ENCODE peak calls at places on chromosomes 3 and 15, in six cellular contexts. Y is HepG2, X is RWPE1, F is breast epithelium, T is lower lobe of right lung, M is stomach. U is an unnamed sample.

GRCh38 chr15:78565951-78566774 is 843 bp downstream of the CHRNA5 start:
- DNase-seq in Y (peak; percentile 24), X (peak; percentile 49), F (no peak), T (no peak), M (no peak), U (no peak)

GRCh38 chr15:65923264-65923663 is 54.0 kb downstream of the RAB11A start:
- DNase-seq in Y (no peak), X (no peak), F (no peak), T (no peak), M (no peak), U (no peak)

GRCh38 chr3:140219923-140220452 is 285.0 kb downstream of the CLSTN2 start:
- DNase-seq in Y (no peak), X (no peak), F (no peak), T (no peak), M (no peak), U (no peak)

GRCh38 chr3:184337315-184337714 is at the start of gene FAM131A:
- DNase-seq in Y (no peak), X (no peak), F (no peak), T (no peak), M (no peak), U (peak; percentile 86)

GRCh38 chr15:86231864-86232801 is 152.5 kb downstream of the AGBL1 start:
- DNase-seq in Y (peak; percentile 12), X (peak; percentile 57), F (no peak), T (no peak), M (no peak), U (peak; percentile 42)

GRCh38 chr3:11238057-11238456 is 34.1 kb upstream of the ATG7 start:
- DNase-seq in Y (no peak), X (peak; percentile 54), F (no peak), T (no peak), M (no peak), U (no peak)

GRCh38 chr3:87855626-87856025 is 203.2 kb downstream of the CGGBP1 start:
- DNase-seq in Y (no peak), X (no peak), F (no peak), T (no peak), M (no peak), U (no peak)

GRCh38 chr3:8574670-8575322 is 69.8 kb downstream of the SSUH2 start:
- DNase-seq in Y (no peak), X (no peak), F (no peak), T (no peak), M (no peak), U (no peak)

GRCh38 chr3:56858331-56858730 is 56.6 kb upstream of the ARHGEF3 start:
- DNase-seq in Y (peak; percentile 25), X (no peak), F (no peak), T (no peak), M (no peak), U (no peak)

GRCh38 chr3:15781637-15782402 is 16.0 kb downstream of the ANKRD28 start:
- DNase-seq in Y (no peak), X (no peak), F (no peak), T (no peak), M (no peak), U (no peak)

DNA sequence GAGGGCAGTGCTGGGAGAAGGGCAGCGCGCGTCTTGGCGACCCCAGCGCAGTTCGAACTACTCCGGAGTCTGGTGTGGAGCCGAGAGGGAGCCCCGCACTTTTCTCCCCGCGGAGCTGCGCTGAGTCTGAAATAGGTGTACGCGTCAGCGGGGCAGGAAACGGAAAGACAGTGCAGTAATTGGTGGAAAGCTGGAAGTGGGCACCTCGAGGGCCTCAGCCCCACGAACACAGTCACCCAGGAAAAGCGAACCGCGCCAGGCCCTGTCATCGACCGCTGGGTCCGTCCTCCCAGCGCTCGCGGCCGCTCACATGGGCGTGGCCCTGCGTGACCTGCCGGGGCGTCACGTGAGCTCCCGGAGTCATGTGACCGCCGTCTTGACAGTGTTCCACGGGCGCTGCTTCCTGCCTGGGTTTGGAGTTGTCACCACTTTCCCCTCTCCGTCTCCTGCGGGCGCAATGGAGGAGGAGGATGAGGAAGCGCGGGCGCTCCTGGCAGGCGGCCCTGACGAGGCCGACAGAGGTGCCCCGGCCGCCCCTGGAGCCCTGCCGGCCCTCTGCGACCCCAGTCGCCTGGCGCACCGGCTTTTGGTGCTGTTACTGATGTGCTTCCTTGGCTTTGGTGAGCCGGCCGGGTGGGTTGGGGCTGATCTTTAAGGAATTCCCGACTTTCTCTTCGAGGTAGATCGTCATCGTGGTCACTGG is at the start of gene MFSD1:
- DNase-seq in Y (peak; percentile 80), X (peak; percentile 91), F (peak; percentile 92), T (peak; percentile 99), M (peak; percentile 95), U (peak; percentile 96)
- TF ChIP-seq CTCF in Y (no peak), X (no peak), F (no peak), T (no peak), M (no peak), U (peak; percentile 30)

DNA sequence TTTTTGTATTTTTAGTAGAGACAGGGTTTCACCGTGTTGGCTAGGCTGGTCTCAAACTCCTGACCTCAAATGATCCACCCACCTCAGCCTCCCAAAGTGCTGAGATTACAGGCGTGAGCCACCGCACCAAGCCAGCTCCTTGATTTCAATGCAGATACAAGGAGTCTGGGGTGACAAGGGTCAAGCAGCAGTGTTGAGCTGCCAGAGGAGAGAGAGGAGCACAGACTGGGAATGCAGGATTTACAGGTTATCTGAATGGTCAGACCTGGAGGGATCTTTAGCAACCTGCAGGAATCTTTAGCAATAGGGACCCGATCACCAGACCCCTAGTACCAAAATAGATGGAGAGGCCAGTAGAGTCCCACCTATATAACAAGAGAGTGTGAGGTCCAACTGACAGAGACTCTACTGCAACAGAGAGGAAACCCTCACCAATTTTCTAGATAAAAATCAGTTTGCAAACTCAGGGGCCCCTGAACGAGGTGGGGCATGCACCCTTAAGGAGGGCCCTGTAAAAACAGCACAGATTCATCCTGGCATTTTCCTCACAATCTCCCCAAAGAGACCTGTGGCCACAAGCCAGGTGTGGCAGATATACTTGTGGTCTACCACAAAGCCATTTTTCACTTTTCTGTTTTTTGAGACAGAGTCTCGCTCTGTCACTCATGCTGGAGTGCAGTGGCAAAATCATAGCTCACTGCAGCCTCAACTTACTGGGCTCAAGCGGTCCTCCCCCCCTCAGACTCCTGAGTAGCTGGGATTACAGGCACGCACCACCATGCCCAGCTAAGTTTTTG is 10.7 kb upstream of the SHISA5 start:
- DNase-seq in Y (no peak), X (no peak), F (no peak), T (peak; percentile 6), M (no peak), U (no peak)
- H3K27ac ChIP-seq in Y (no peak overlapping the region), X (no peak overlapping the region), F (no peak overlapping the region), T (no peak overlapping the region), M (no peak overlapping the region), U (no peak overlapping the region)

GRCh38 chr3:6250167-6250566 is 610.7 kb upstream of the GRM7 start:
- DNase-seq in Y (no peak), X (no peak), F (no peak), T (no peak), M (no peak), U (no peak)

GRCh38 chr3:6260551-6261191 is 600.2 kb upstream of the GRM7 start:
- DNase-seq in Y (no peak), X (no peak), F (no peak), T (no peak), M (no peak), U (no peak)

GRCh38 chr3:6251612-6252011 is 609.3 kb upstream of the GRM7 start:
- DNase-seq in Y (no peak), X (no peak), F (no peak), T (no peak), M (no peak), U (no peak)

GRCh38 chr3:6254490-6254889 is 606.4 kb upstream of the GRM7 start:
- DNase-seq in Y (no peak), X (no peak), F (no peak), T (no peak), M (no peak), U (no peak)

GRCh38 chr3:6255229-6255628 is 605.7 kb upstream of the GRM7 start:
- DNase-seq in Y (no peak), X (no peak), F (no peak), T (no peak), M (no peak), U (no peak)
- TF ChIP-seq CTCF in Y (no peak), X (no peak), F (no peak), T (no peak), M (no peak), U (no peak)

GRCh38 chr3:149599236-149599635 is 58.6 kb downstream of the WWTR1 start:
- DNase-seq in Y (peak; percentile 87), X (no peak), F (no peak), T (no peak), M (no peak), U (no peak)

GRCh38 chr3:149604125-149604851 is 53.5 kb downstream of the WWTR1 start:
- DNase-seq in Y (no peak), X (no peak), F (no peak), T (no peak), M (no peak), U (no peak)

GRCh38 chr3:149600619-149601018 is 57.2 kb downstream of the WWTR1 start:
- DNase-seq in Y (no peak), X (no peak), F (no peak), T (no peak), M (peak; percentile 46), U (no peak)

GRCh38 chr3:149605902-149606301 is 51.9 kb downstream of the WWTR1 start:
- DNase-seq in Y (no peak), X (no peak), F (no peak), T (no peak), M (no peak), U (no peak)

GRCh38 chr3:149603126-149604074 is 54.4 kb downstream of the WWTR1 start:
- DNase-seq in Y (no peak), X (peak; percentile 70), F (no peak), T (no peak), M (no peak), U (no peak)
- H3K27ac ChIP-seq in Y (no peak overlapping the region), X (no peak overlapping the region), F (no peak overlapping the region), T (no peak overlapping the region), M (no peak overlapping the region), U (no peak overlapping the region)

GRCh38 chr3:40181182-40181581 is 128.3 kb upstream of the EIF1B start:
- DNase-seq in Y (no peak), X (no peak), F (no peak), T (no peak), M (no peak), U (no peak)
- TF ChIP-seq CTCF in Y (no peak), X (no peak), F (no peak), T (no peak), M (no peak), U (no peak)

GRCh38 chr3:39134305-39134704 is 19.1 kb downstream of the CSRNP1 start:
- DNase-seq in Y (no peak), X (no peak), F (no peak), T (no peak), M (no peak), U (no peak)

GRCh38 chr3:39135170-39135805 is 18.1 kb downstream of the CSRNP1 start:
- DNase-seq in Y (no peak), X (no peak), F (no peak), T (peak; percentile 77), M (peak; percentile 66), U (no peak)

GRCh38 chr3:39133822-39134221 is 19.6 kb downstream of the CSRNP1 start:
- DNase-seq in Y (no peak), X (no peak), F (no peak), T (no peak), M (peak; percentile 9), U (no peak)

GRCh38 chr3:39132096-39133092 is 21.0 kb downstream of the CSRNP1 start:
- DNase-seq in Y (no peak), X (no peak), F (no peak), T (no peak), M (peak; percentile 33), U (no peak)

GRCh38 chr3:39133093-39133490 is 20.3 kb downstream of the CSRNP1 start:
- DNase-seq in Y (no peak), X (no peak), F (no peak), T (no peak), M (no peak), U (no peak)
- H3K27ac ChIP-seq in Y (no peak overlapping the region), X (no peak overlapping the region), F (peak overlapping the region; percentile 81), T (peak overlapping the region; percentile 78), M (no peak overlapping the region), U (no peak overlapping the region)

GRCh38 chr3:144457758-144458157 is 486.1 kb downstream of the DIPK2A start:
- DNase-seq in Y (no peak), X (no peak), F (no peak), T (no peak), M (no peak), U (no peak)
- TF ChIP-seq CTCF in Y (no peak), X (no peak), F (no peak), T (no peak), M (no peak), U (no peak)

U was measured in dorsolateral prefrontal cortex.